ENCODE peak calls at places on chromosomes 3 and 15, in ten cellular contexts. R, A, S, C, Z, Q, X, N, M and W are unnamed samples.
A peak's percentile ranks its signal among the peaks of the same experiment; 100 is the strongest.

GRCh38 chr3:135240426-135240825 is 445.4 kb downstream of the EPHB1 start:
- DNase-seq in R (no peak), A (no peak), S (no peak), C (no peak), Z (no peak), Q (peak; percentile 33), X (no peak), N (no peak), M (no peak), W (no peak)

GRCh38 chr3:34864011-34864410 is 775.3 kb upstream of the ARPP21 start:
- DNase-seq in R (no peak), A (no peak), S (no peak), C (peak; percentile 21), Z (no peak), Q (no peak), X (no peak), N (no peak), M (no peak), W (no peak)

GRCh38 chr3:36707623-36708409 is 56.5 kb downstream of the DCLK3 start:
- DNase-seq in R (no peak), A (no peak), S (no peak), C (peak; percentile 80), Z (no peak), Q (peak; percentile 6), X (no peak), N (no peak), M (peak; percentile 65), W (no peak)

GRCh38 chr3:21464745-21465144 is 286.3 kb downstream of the ZNF385D start:
- DNase-seq in R (no peak), A (no peak), S (no peak), C (no peak), Z (no peak), Q (no peak), X (no peak), N (no peak), M (no peak), W (no peak)

GRCh38 chr3:138347084-138347483 is 1.3 kb upstream of the MRAS start:
- DNase-seq in R (no peak), A (no peak), S (no peak), C (no peak), Z (no peak), Q (no peak), X (no peak), N (no peak), M (no peak), W (no peak)

GRCh38 chr15:75640483-75641175 is 605 bp upstream of the IMP3 start:
- DNase-seq in R (no peak), A (no peak), S (peak; percentile 38), C (peak; percentile 63), Z (no peak), Q (peak; percentile 61), X (peak; percentile 52), N (no peak), M (peak; percentile 45), W (no peak)

GRCh38 chr3:11847607-11848006 is 922 bp upstream of the TAMM41 start:
- DNase-seq in R (no peak), A (no peak), S (no peak), C (no peak), Z (no peak), Q (no peak), X (no peak), N (no peak), M (no peak), W (no peak)

GRCh38 chr3:115381573-115381912 is 234.5 kb upstream of the ZBTB20 start:
- DNase-seq in R (no peak), A (peak; percentile 61), S (peak; percentile 69), C (no peak), Z (no peak), Q (peak; percentile 67), X (no peak), N (peak; percentile 60), M (no peak), W (no peak)

GRCh38 chr15:101318810-101319200 is 23.8 kb upstream of the SNRPA1 start:
- DNase-seq in R (no peak), A (no peak), S (no peak), C (no peak), Z (no peak), Q (no peak), X (no peak), N (no peak), M (no peak), W (no peak)

GRCh38 chr3:112448939-112449338 is 50.3 kb downstream of the BTLA start:
- DNase-seq in R (no peak), A (no peak), S (no peak), C (no peak), Z (no peak), Q (no peak), X (no peak), N (no peak), M (no peak), W (no peak)

GRCh38 chr3:117074833-117075232 is 365.3 kb downstream of the TUSC7 start:
- DNase-seq in R (no peak), A (no peak), S (no peak), C (no peak), Z (no peak), Q (no peak), X (no peak), N (no peak), M (peak; percentile 18), W (no peak)

GRCh38 chr3:16589867-16590624 is 15.2 kb downstream of the DAZL start:
- DNase-seq in R (no peak), A (no peak), S (no peak), C (no peak), Z (no peak), Q (no peak), X (peak; percentile 64), N (no peak), M (no peak), W (no peak)

GRCh38 chr15:69305933-69306568 is 7.3 kb downstream of the PAQR5 start:
- DNase-seq in R (no peak), A (no peak), S (no peak), C (no peak), Z (no peak), Q (no peak), X (no peak), N (no peak), M (no peak), W (no peak)

GRCh38 chr3:33067484-33067883 is 29.5 kb downstream of the GLB1 start:
- DNase-seq in R (no peak), A (no peak), S (no peak), C (peak; percentile 26), Z (no peak), Q (no peak), X (no peak), N (no peak), M (peak; percentile 81), W (no peak)

GRCh38 chr3:45741742-45742141 is 52.5 kb downstream of the SACM1L start:
- DNase-seq in R (no peak), A (no peak), S (no peak), C (no peak), Z (no peak), Q (no peak), X (no peak), N (no peak), M (no peak), W (no peak)

GRCh38 chr3:45741247-45741646 is 52.1 kb downstream of the SACM1L start:
- DNase-seq in R (no peak), A (no peak), S (no peak), C (no peak), Z (no peak), Q (no peak), X (no peak), N (no peak), M (no peak), W (no peak)

GRCh38 chr3:45742432-45743089 is 53.4 kb downstream of the SACM1L start:
- DNase-seq in R (no peak), A (no peak), S (no peak), C (no peak), Z (no peak), Q (no peak), X (no peak), N (no peak), M (no peak), W (no peak)

GRCh38 chr3:45737222-45737621 is 48.0 kb downstream of the SACM1L start:
- DNase-seq in R (no peak), A (no peak), S (no peak), C (no peak), Z (no peak), Q (no peak), X (no peak), N (no peak), M (no peak), W (no peak)

GRCh38 chr3:45739944-45740343 is 50.7 kb downstream of the SACM1L start:
- DNase-seq in R (no peak), A (no peak), S (no peak), C (no peak), Z (no peak), Q (no peak), X (no peak), N (no peak), M (no peak), W (no peak)
- H3K4me3 ChIP-seq in R (no peak overlapping the region), A (no peak overlapping the region), S (no peak overlapping the region), C (no peak overlapping the region), Z (no peak overlapping the region), Q (no peak overlapping the region), X (no peak overlapping the region), N (no peak overlapping the region), M (no peak overlapping the region), W (no peak overlapping the region)

DNA sequence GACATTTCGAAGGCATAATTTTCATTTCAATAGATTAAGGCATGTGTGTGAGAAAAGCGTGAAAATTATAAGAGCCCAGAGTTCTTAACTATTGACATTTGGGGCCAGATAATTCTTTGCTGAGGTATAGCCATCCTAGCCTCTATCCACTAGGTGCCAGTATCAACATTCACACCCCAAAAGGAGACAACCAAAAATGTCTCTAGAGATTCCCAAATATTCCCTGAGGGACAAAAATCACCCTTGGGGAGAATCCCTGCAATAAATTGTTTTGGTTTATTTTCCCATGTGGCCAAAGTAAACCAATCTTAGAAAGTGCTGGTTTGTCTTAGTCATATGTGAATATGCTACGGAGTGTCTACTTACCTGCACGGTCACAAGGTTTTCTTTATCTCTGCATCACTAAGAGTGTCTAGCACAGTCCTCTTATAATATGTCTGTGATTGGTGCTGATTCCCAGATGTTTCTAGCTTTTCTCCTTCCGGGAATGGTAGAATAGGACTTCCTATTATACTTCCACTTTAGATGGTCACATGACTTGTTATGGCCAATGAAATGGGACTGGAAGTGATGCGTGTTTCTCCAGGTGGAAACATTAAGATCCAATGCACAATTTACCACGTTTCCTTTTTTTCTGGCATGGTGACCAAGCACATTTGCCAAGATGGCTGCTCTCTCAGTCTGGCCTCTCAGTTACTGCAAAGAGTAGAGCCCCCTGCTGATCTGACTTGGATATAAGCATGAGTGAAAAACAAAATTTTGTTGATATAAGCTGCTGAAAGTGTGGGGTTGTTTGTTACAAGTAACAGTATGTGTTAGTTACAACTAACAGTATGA is 8.0 kb upstream of the KBTBD8 start:
- DNase-seq in R (no peak), A (no peak), S (no peak), C (no peak), Z (no peak), Q (peak; percentile 22), X (peak; percentile 40), N (no peak), M (no peak), W (no peak)
- TF ChIP-seq CTCF in R (no peak), A (peak; percentile 18), S (peak; percentile 69), C (peak; percentile 18), Z (no peak), Q (peak; percentile 49), X (peak; percentile 70), N (peak; percentile 45), M (peak; percentile 14), W (no peak)

GRCh38 chr3:190552969-190553759 is 39.3 kb downstream of the IL1RAP start:
- DNase-seq in R (no peak), A (no peak), S (no peak), C (no peak), Z (no peak), Q (no peak), X (no peak), N (no peak), M (no peak), W (no peak)
- H3K36me3 ChIP-seq in R (no peaks in the 10 kb centered on the region), A (no peaks in the 10 kb centered on the region), S (no peaks in the 10 kb centered on the region), C (peaks cover 1% of the 10 kb centered on the region), Z (peaks cover 10% of the 10 kb centered on the region), Q (no peaks in the 10 kb centered on the region), X (no peaks in the 10 kb centered on the region), N (no peaks in the 10 kb centered on the region), M (no peaks in the 10 kb centered on the region), W (no peaks in the 10 kb centered on the region)

GRCh38 chr15:89936793-89937265 is 24.1 kb upstream of the ARPIN start:
- DNase-seq in R (no peak), A (no peak), S (no peak), C (no peak), Z (no peak), Q (no peak), X (no peak), N (no peak), M (no peak), W (no peak)
- H3K4me3 ChIP-seq in R (no peak overlapping the region), A (no peak overlapping the region), S (no peak overlapping the region), C (no peak overlapping the region), Z (no peak overlapping the region), Q (no peak overlapping the region), X (no peak overlapping the region), N (no peak overlapping the region), M (no peak overlapping the region), W (no peak overlapping the region)